ENCODE peak calls at places on chromosome 18, in nine cellular contexts. One of them, this sample, is unnamed. For H3K27me3, the result is how much of the 10 kb centered on the place peaks cover.

GRCh38 chr18:74945774-74946545 is 263.0 kb downstream of the PTGR3 start:
- DNase-seq in GM23338: no peak
- DNase-seq in stomach: no peak
- DNase-seq in aorta: no peak
- DNase-seq in left ventricle myocardium inferior: no peak
- DNase-seq in heart left ventricle: no peak
- DNase-seq in CD8-positive, alpha-beta T cell: no peak
- DNase-seq in prostate gland: no peak
- DNase-seq in CD4-positive, alpha-beta T cell: no peak
- DNase-seq in this sample: peak

GRCh38 chr18:59318460-59318859 is at the start of gene CPLX4:
- DNase-seq in CD4-positive, alpha-beta T cell: no peak
- DNase-seq in prostate gland: no peak
- DNase-seq in GM23338: no peak
- DNase-seq in left ventricle myocardium inferior: no peak
- DNase-seq in heart left ventricle: no peak
- DNase-seq in stomach: no peak
- DNase-seq in aorta: no peak
- DNase-seq in CD8-positive, alpha-beta T cell: no peak
- DNase-seq in this sample: no peak

GRCh38 chr18:56233595-56233994 is 404.8 kb downstream of the TXNL1 start:
- DNase-seq in aorta: peak
- DNase-seq in prostate gland: no peak
- DNase-seq in CD8-positive, alpha-beta T cell: no peak
- DNase-seq in heart left ventricle: peak
- DNase-seq in GM23338: no peak
- DNase-seq in stomach: no peak
- DNase-seq in CD4-positive, alpha-beta T cell: no peak
- DNase-seq in left ventricle myocardium inferior: no peak
- DNase-seq in this sample: peak

GRCh38 chr18:10072659-10073309 is 159.0 kb downstream of the VAPA start:
- DNase-seq in left ventricle myocardium inferior: no peak
- DNase-seq in aorta: no peak
- DNase-seq in heart left ventricle: no peak
- DNase-seq in CD8-positive, alpha-beta T cell: no peak
- DNase-seq in GM23338: no peak
- DNase-seq in CD4-positive, alpha-beta T cell: no peak
- DNase-seq in stomach: no peak
- DNase-seq in prostate gland: no peak
- DNase-seq in this sample: peak

GRCh38 chr18:64009305-64009704 is 39.4 kb downstream of the SERPINB8 start:
- DNase-seq in CD8-positive, alpha-beta T cell: no peak
- DNase-seq in GM23338: no peak
- DNase-seq in CD4-positive, alpha-beta T cell: no peak
- DNase-seq in prostate gland: no peak
- DNase-seq in stomach: no peak
- DNase-seq in aorta: no peak
- DNase-seq in heart left ventricle: no peak
- DNase-seq in left ventricle myocardium inferior: no peak
- DNase-seq in this sample: no peak

GRCh38 chr18:53610957-53611356 is 613.5 kb downstream of the MBD2 start:
- DNase-seq in aorta: no peak
- DNase-seq in stomach: no peak
- DNase-seq in GM23338: no peak
- DNase-seq in left ventricle myocardium inferior: no peak
- DNase-seq in CD8-positive, alpha-beta T cell: no peak
- DNase-seq in heart left ventricle: no peak
- DNase-seq in prostate gland: no peak
- DNase-seq in CD4-positive, alpha-beta T cell: no peak
- DNase-seq in this sample: no peak

GRCh38 chr18:69580107-69580506 is 179.4 kb downstream of the DOK6 start:
- DNase-seq in left ventricle myocardium inferior: no peak
- DNase-seq in CD8-positive, alpha-beta T cell: no peak
- DNase-seq in GM23338: peak
- DNase-seq in heart left ventricle: no peak
- DNase-seq in CD4-positive, alpha-beta T cell: no peak
- DNase-seq in prostate gland: no peak
- DNase-seq in stomach: no peak
- DNase-seq in aorta: no peak
- DNase-seq in this sample: no peak

GRCh38 chr18:61653823-61654551 is 238.8 kb downstream of the RNF152 start:
- DNase-seq in CD8-positive, alpha-beta T cell: no peak
- DNase-seq in left ventricle myocardium inferior: no peak
- DNase-seq in aorta: no peak
- DNase-seq in prostate gland: no peak
- DNase-seq in heart left ventricle: no peak
- DNase-seq in GM23338: no peak
- DNase-seq in CD4-positive, alpha-beta T cell: no peak
- DNase-seq in stomach: no peak
- DNase-seq in this sample: no peak

GRCh38 chr18:5543854-5544389 is at the start of gene EPB41L3:
- DNase-seq in prostate gland: no peak
- DNase-seq in CD8-positive, alpha-beta T cell: no peak
- DNase-seq in heart left ventricle: peak
- DNase-seq in CD4-positive, alpha-beta T cell: no peak
- DNase-seq in stomach: no peak
- DNase-seq in left ventricle myocardium inferior: peak
- DNase-seq in GM23338: peak
- DNase-seq in aorta: peak
- DNase-seq in this sample: no peak

GRCh38 chr18:76678248-76678647 is 144.1 kb upstream of the ZNF236 start:
- DNase-seq in stomach: no peak
- DNase-seq in aorta: no peak
- DNase-seq in GM23338: no peak
- DNase-seq in heart left ventricle: no peak
- DNase-seq in CD8-positive, alpha-beta T cell: no peak
- DNase-seq in CD4-positive, alpha-beta T cell: no peak
- DNase-seq in left ventricle myocardium inferior: no peak
- DNase-seq in prostate gland: no peak
- DNase-seq in this sample: no peak

GRCh38 chr18:9614401-9615279 is at the start of gene PPP4R1:
- DNase-seq in CD4-positive, alpha-beta T cell: peak
- DNase-seq in prostate gland: peak
- DNase-seq in CD8-positive, alpha-beta T cell: peak
- DNase-seq in aorta: peak
- DNase-seq in left ventricle myocardium inferior: peak
- DNase-seq in GM23338: peak
- DNase-seq in stomach: peak
- DNase-seq in heart left ventricle: peak
- DNase-seq in this sample: peak

GRCh38 chr18:24027156-24027555 is 12.6 kb downstream of the TTC39C start:
- DNase-seq in left ventricle myocardium inferior: peak
- DNase-seq in CD8-positive, alpha-beta T cell: no peak
- DNase-seq in heart left ventricle: no peak
- DNase-seq in CD4-positive, alpha-beta T cell: no peak
- DNase-seq in GM23338: no peak
- DNase-seq in aorta: peak
- DNase-seq in stomach: no peak
- DNase-seq in prostate gland: peak
- DNase-seq in this sample: peak

GRCh38 chr18:9933865-9934264 is 20.0 kb downstream of the VAPA start:
- DNase-seq in CD4-positive, alpha-beta T cell: no peak
- DNase-seq in prostate gland: no peak
- DNase-seq in GM23338: no peak
- DNase-seq in left ventricle myocardium inferior: no peak
- DNase-seq in CD8-positive, alpha-beta T cell: no peak
- DNase-seq in stomach: no peak
- DNase-seq in aorta: no peak
- DNase-seq in heart left ventricle: no peak
- DNase-seq in this sample: no peak

GRCh38 chr18:54956506-54956905 is 2.8 kb downstream of the CCDC68 start:
- DNase-seq in prostate gland: no peak
- DNase-seq in CD4-positive, alpha-beta T cell: no peak
- DNase-seq in left ventricle myocardium inferior: no peak
- DNase-seq in stomach: no peak
- DNase-seq in GM23338: no peak
- DNase-seq in aorta: no peak
- DNase-seq in CD8-positive, alpha-beta T cell: no peak
- DNase-seq in heart left ventricle: no peak
- DNase-seq in this sample: no peak
- H3K27me3 ChIP-seq in prostate gland: under half
- H3K27me3 ChIP-seq in CD4-positive, alpha-beta T cell: under half
- H3K27me3 ChIP-seq in left ventricle myocardium inferior: under half
- H3K27me3 ChIP-seq in stomach: under half
- H3K27me3 ChIP-seq in GM23338: under half
- H3K27me3 ChIP-seq in aorta: under half
- H3K27me3 ChIP-seq in CD8-positive, alpha-beta T cell: under half
- H3K27me3 ChIP-seq in heart left ventricle: under half
- H3K27me3 ChIP-seq in this sample: under half

GRCh38 chr18:46754188-46754587 is 2.7 kb downstream of the ST8SIA5 start:
- DNase-seq in CD4-positive, alpha-beta T cell: no peak
- DNase-seq in stomach: no peak
- DNase-seq in heart left ventricle: no peak
- DNase-seq in left ventricle myocardium inferior: no peak
- DNase-seq in GM23338: no peak
- DNase-seq in aorta: no peak
- DNase-seq in CD8-positive, alpha-beta T cell: no peak
- DNase-seq in prostate gland: no peak
- DNase-seq in this sample: no peak
- H3K27me3 ChIP-seq in CD4-positive, alpha-beta T cell: under half
- H3K27me3 ChIP-seq in stomach: under half
- H3K27me3 ChIP-seq in heart left ventricle: under half
- H3K27me3 ChIP-seq in left ventricle myocardium inferior: under half
- H3K27me3 ChIP-seq in GM23338: under half
- H3K27me3 ChIP-seq in aorta: under half
- H3K27me3 ChIP-seq in CD8-positive, alpha-beta T cell: under half
- H3K27me3 ChIP-seq in prostate gland: under half
- H3K27me3 ChIP-seq in this sample: under half

GRCh38 chr18:25351280-25351772 is 640 bp downstream of the ZNF521 start:
- DNase-seq in left ventricle myocardium inferior: no peak
- DNase-seq in GM23338: no peak
- DNase-seq in aorta: no peak
- DNase-seq in CD4-positive, alpha-beta T cell: no peak
- DNase-seq in stomach: no peak
- DNase-seq in CD8-positive, alpha-beta T cell: no peak
- DNase-seq in heart left ventricle: no peak
- DNase-seq in prostate gland: no peak
- DNase-seq in this sample: no peak
- H3K27me3 ChIP-seq in left ventricle myocardium inferior: under half
- H3K27me3 ChIP-seq in GM23338: half or more
- H3K27me3 ChIP-seq in aorta: under half
- H3K27me3 ChIP-seq in CD4-positive, alpha-beta T cell: half or more
- H3K27me3 ChIP-seq in stomach: under half
- H3K27me3 ChIP-seq in CD8-positive, alpha-beta T cell: under half
- H3K27me3 ChIP-seq in heart left ventricle: under half
- H3K27me3 ChIP-seq in prostate gland: under half
- H3K27me3 ChIP-seq in this sample: under half

GRCh38 chr18:57429607-57430165 is 5.5 kb upstream of the ONECUT2 start:
- DNase-seq in stomach: no peak
- DNase-seq in left ventricle myocardium inferior: no peak
- DNase-seq in CD4-positive, alpha-beta T cell: no peak
- DNase-seq in heart left ventricle: no peak
- DNase-seq in prostate gland: no peak
- DNase-seq in GM23338: peak
- DNase-seq in CD8-positive, alpha-beta T cell: no peak
- DNase-seq in aorta: no peak
- DNase-seq in this sample: no peak
- H3K27me3 ChIP-seq in stomach: under half
- H3K27me3 ChIP-seq in left ventricle myocardium inferior: half or more
- H3K27me3 ChIP-seq in CD4-positive, alpha-beta T cell: half or more
- H3K27me3 ChIP-seq in heart left ventricle: half or more
- H3K27me3 ChIP-seq in prostate gland: under half
- H3K27me3 ChIP-seq in GM23338: half or more
- H3K27me3 ChIP-seq in CD8-positive, alpha-beta T cell: half or more
- H3K27me3 ChIP-seq in aorta: under half
- H3K27me3 ChIP-seq in this sample: half or more

DNA sequence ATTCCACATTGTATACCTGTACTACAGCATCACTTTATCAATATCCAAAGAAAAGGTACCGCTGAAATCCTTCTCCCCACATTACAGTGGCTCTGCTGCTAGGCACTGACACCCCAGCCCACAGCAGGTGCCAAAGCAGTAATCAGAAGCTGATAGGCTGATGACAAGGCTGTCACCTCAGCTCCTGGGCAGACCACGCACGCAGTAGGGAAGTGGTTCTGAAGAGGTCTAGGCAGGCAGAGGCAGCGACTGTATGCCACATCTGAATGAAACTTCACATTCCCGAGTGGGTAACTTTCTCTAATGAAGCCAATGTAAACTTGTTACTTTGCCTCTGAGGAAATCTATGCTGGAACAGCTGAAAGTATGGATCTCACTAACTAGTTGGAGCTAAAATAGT is 113.0 kb downstream of the MEP1B start:
- DNase-seq in CD8-positive, alpha-beta T cell: no peak
- DNase-seq in heart left ventricle: no peak
- DNase-seq in prostate gland: no peak
- DNase-seq in left ventricle myocardium inferior: no peak
- DNase-seq in GM23338: no peak
- DNase-seq in CD4-positive, alpha-beta T cell: no peak
- DNase-seq in aorta: no peak
- DNase-seq in stomach: no peak
- DNase-seq in this sample: no peak
- H3K27me3 ChIP-seq in CD8-positive, alpha-beta T cell: under half
- H3K27me3 ChIP-seq in heart left ventricle: under half
- H3K27me3 ChIP-seq in prostate gland: under half
- H3K27me3 ChIP-seq in left ventricle myocardium inferior: under half
- H3K27me3 ChIP-seq in GM23338: under half
- H3K27me3 ChIP-seq in CD4-positive, alpha-beta T cell: under half
- H3K27me3 ChIP-seq in aorta: under half
- H3K27me3 ChIP-seq in stomach: under half
- H3K27me3 ChIP-seq in this sample: under half

DNA sequence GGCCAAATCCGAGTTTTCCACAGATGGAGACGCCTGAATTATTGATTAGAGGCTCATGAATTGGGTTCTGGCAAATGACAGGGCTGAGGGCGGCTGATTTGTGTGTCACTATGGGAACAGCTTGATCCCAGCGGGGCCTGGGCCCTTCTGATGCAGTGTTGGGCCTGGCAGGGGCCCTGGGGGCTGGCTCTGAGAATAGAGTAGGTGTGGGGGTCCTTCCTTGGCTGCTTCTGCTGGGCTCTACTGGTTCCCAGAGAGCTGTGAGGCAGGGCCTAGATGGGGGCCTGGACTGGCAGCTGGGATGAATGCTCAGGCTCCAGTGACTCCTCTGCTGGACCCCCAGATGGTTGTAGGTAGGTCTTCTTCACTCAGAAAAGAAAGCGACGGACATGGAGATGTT is 164.8 kb downstream of the CELF4 start:
- DNase-seq in aorta: no peak
- DNase-seq in left ventricle myocardium inferior: no peak
- DNase-seq in heart left ventricle: no peak
- DNase-seq in prostate gland: no peak
- DNase-seq in GM23338: no peak
- DNase-seq in CD4-positive, alpha-beta T cell: no peak
- DNase-seq in stomach: no peak
- DNase-seq in CD8-positive, alpha-beta T cell: no peak
- DNase-seq in this sample: no peak
- H3K27me3 ChIP-seq in aorta: under half
- H3K27me3 ChIP-seq in left ventricle myocardium inferior: under half
- H3K27me3 ChIP-seq in heart left ventricle: under half
- H3K27me3 ChIP-seq in prostate gland: under half
- H3K27me3 ChIP-seq in GM23338: under half
- H3K27me3 ChIP-seq in CD4-positive, alpha-beta T cell: under half
- H3K27me3 ChIP-seq in stomach: under half
- H3K27me3 ChIP-seq in CD8-positive, alpha-beta T cell: under half
- H3K27me3 ChIP-seq in this sample: under half